ENCODE peak calls at places on chromosomes 2 and 18, in nine cellular contexts. K is GM13976, C is GM13977, N is hepatocyte, Q is left ventricle myocardium inferior, X is fibroblast of the aortic adventitia, S is neural crest cell, O is cardiac muscle cell, G is omental fat pad. L is an unnamed sample.

GRCh38 chr2:122734756-122735155 is 979.3 kb downstream of the TSN start:
- DNase-seq in K (no peak), C (no peak), N (no peak), Q (no peak), X (no peak), S (no peak), O (peak), G (no peak), L (no peak)

GRCh38 chr18:3455938-3456685 is 6.1 kb downstream of the TGIF1 start:
- DNase-seq in K (no peak), C (no peak), N (peak), Q (no peak), X (peak), S (no peak), O (peak), G (no peak), L (no peak)

GRCh38 chr2:183543222-183543621 is 419.0 kb downstream of the NUP35 start:
- DNase-seq in K (no peak), C (no peak), N (no peak), Q (no peak), X (no peak), S (no peak), O (no peak), G (no peak), L (no peak)

GRCh38 chr2:157173740-157174184 is 83.7 kb upstream of the GALNT5 start:
- DNase-seq in K (no peak), C (no peak), N (peak), Q (no peak), X (peak), S (no peak), O (peak), G (no peak), L (no peak)

GRCh38 chr2:218022851-218023530 is 20.2 kb upstream of the TNS1 start:
- DNase-seq in K (no peak), C (no peak), N (no peak), Q (peak), X (no peak), S (no peak), O (no peak), G (no peak), L (no peak)

GRCh38 chr2:203998195-203998804 is 61.7 kb downstream of the ICOS start:
- DNase-seq in K (no peak), C (no peak), N (no peak), Q (no peak), X (peak), S (no peak), O (peak), G (no peak), L (no peak)

GRCh38 chr18:53385889-53386288 is 838.6 kb downstream of the MBD2 start:
- DNase-seq in K (no peak), C (no peak), N (no peak), Q (no peak), X (no peak), S (no peak), O (no peak), G (no peak), L (no peak)

GRCh38 chr2:230444832-230445231 is 28.8 kb downstream of the SP100 start:
- DNase-seq in K (no peak), C (no peak), N (no peak), Q (no peak), X (no peak), S (no peak), O (no peak), G (no peak), L (no peak)

GRCh38 chr18:26854292-26854881 is 11.1 kb downstream of the AQP4 start:
- DNase-seq in K (no peak), C (no peak), N (no peak), Q (no peak), X (no peak), S (no peak), O (no peak), G (no peak), L (no peak)

GRCh38 chr2:129673881-129674513 is 305.5 kb upstream of the RAB6C start:
- DNase-seq in K (peak), C (peak), N (no peak), Q (no peak), X (no peak), S (no peak), O (no peak), G (no peak), L (no peak)

GRCh38 chr18:48615566-48616401 is 77.0 kb downstream of the CTIF start:
- DNase-seq in K (no peak), C (no peak), N (no peak), Q (no peak), X (no peak), S (no peak), O (no peak), G (no peak), L (no peak)

GRCh38 chr2:109264595-109265328 is 135.8 kb downstream of the SH3RF3 start:
- DNase-seq in K (no peak), C (no peak), N (peak), Q (no peak), X (peak), S (no peak), O (peak), G (no peak), L (no peak)

GRCh38 chr2:225429718-225430117 is 30.2 kb downstream of the NYAP2 start:
- DNase-seq in K (no peak), C (no peak), N (peak), Q (no peak), X (peak), S (no peak), O (peak), G (no peak), L (no peak)

GRCh38 chr2:113116100-113116958 is 11.1 kb upstream of the IL1RN start:
- DNase-seq in K (peak), C (no peak), N (no peak), Q (no peak), X (peak), S (no peak), O (peak), G (no peak), L (no peak)

GRCh38 chr2:215609089-215610032 is 173.5 kb upstream of the FN1 start:
- DNase-seq in K (no peak), C (no peak), N (peak), Q (no peak), X (peak), S (no peak), O (peak), G (no peak), L (no peak)

GRCh38 chr2:3647831-3648651 is 10.0 kb upstream of the ALLC start:
- DNase-seq in K (no peak), C (no peak), N (no peak), Q (no peak), X (no peak), S (no peak), O (no peak), G (no peak), L (no peak)

GRCh38 chr2:241218131-241219029 is 29.9 kb downstream of the ANO7 start:
- DNase-seq in K (peak), C (peak), N (peak), Q (peak), X (peak), S (peak), O (peak), G (peak), L (no peak)

GRCh38 chr2:174004900-174005605 is 39.9 kb upstream of the SP3 start:
- DNase-seq in K (no peak), C (no peak), N (peak), Q (peak), X (peak), S (no peak), O (peak), G (no peak), L (no peak)

GRCh38 chr2:176490061-176490861 is 221.0 kb downstream of the MTX2 start:
- DNase-seq in K (peak), C (no peak), N (peak), Q (peak), X (no peak), S (peak), O (peak), G (no peak), L (no peak)

GRCh38 chr2:188770296-188770695 is 203.9 kb upstream of the COL3A1 start:
- DNase-seq in K (no peak), C (no peak), N (no peak), Q (no peak), X (no peak), S (no peak), O (no peak), G (no peak), L (no peak)

DNA sequence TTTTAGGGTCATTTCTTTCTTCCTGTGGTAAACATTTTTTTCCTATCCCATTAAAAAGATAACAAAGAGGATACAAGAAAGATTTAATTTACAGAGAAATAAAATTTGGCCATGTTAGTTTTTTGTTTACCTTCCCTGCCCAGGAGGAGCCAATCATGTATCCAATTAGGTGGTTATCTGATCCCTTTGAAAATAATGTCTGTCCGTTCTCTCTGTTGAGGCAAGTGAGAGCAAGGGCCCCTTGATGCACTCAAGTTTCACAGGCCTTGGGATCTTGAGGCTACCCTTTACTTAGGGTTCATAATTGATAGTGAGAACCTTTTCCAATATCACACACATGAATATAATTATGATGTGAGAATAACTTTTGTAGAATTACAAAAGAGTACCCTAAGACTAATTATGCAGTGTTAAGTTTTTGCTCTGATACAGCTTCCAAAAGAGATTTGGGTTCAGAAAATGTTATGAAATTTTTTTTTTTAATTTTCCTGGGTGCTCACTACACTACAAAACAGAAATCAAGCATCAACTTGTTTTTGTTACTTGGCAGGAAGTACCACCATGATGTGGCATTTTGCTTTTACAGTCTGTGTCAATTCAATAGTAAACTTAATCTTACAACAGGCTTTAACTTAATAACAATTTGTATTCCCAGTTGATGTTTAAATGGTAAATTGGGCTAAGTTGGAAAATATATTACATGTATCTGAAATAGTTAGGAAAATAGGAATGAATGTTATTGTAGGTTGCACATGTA is 42.0 kb downstream of the AFTPH start:
- DNase-seq in K (no peak), C (no peak), N (no peak), Q (no peak), X (no peak), S (no peak), O (no peak), G (no peak), L (no peak)
- TF ChIP-seq CTCF in K (no peak), C (no peak), N (no peak), Q (no peak), X (no peak), S (no peak), O (no peak), G (no peak), L (no peak)

GRCh38 chr2:206259615-206260426 is 14.6 kb upstream of the ZDBF2 start:
- DNase-seq in K (no peak), C (no peak), N (no peak), Q (no peak), X (no peak), S (no peak), O (no peak), G (no peak), L (no peak)
- TF ChIP-seq CTCF in K (no peak), C (no peak), N (no peak), Q (no peak), X (no peak), S (no peak), O (no peak), G (no peak), L (no peak)

GRCh38 chr18:36649205-36649604 is 179.6 kb downstream of the TPGS2 start:
- DNase-seq in K (no peak), C (no peak), N (no peak), Q (no peak), X (no peak), S (no peak), O (no peak), G (no peak), L (no peak)
- TF ChIP-seq CTCF in K (no peak), C (no peak), N (no peak), Q (no peak), X (no peak), S (no peak), O (no peak), G (no peak), L (no peak)

GRCh38 chr2:238875531-238876231 is 27.8 kb downstream of the TWIST2 start:
- DNase-seq in K (no peak), C (no peak), N (no peak), Q (no peak), X (no peak), S (no peak), O (no peak), G (no peak), L (no peak)

GRCh38 chr2:238874330-238875050 is 26.6 kb downstream of the TWIST2 start:
- DNase-seq in K (no peak), C (no peak), N (no peak), Q (no peak), X (peak), S (no peak), O (no peak), G (no peak), L (no peak)

GRCh38 chr2:238876232-238876630 is 28.3 kb downstream of the TWIST2 start:
- DNase-seq in K (no peak), C (no peak), N (no peak), Q (no peak), X (no peak), S (no peak), O (no peak), G (no peak), L (no peak)

GRCh38 chr2:238873841-238874240 is 26.0 kb downstream of the TWIST2 start:
- DNase-seq in K (no peak), C (no peak), N (no peak), Q (no peak), X (no peak), S (no peak), O (no peak), G (no peak), L (no peak)

GRCh38 chr2:238875161-238875530 is 27.3 kb downstream of the TWIST2 start:
- DNase-seq in K (no peak), C (no peak), N (no peak), Q (no peak), X (peak), S (no peak), O (peak), G (no peak), L (no peak)
- TF ChIP-seq CTCF in K (no peak), C (no peak), N (no peak), Q (no peak), X (peak), S (peak), O (peak), G (no peak), L (no peak)

DNA sequence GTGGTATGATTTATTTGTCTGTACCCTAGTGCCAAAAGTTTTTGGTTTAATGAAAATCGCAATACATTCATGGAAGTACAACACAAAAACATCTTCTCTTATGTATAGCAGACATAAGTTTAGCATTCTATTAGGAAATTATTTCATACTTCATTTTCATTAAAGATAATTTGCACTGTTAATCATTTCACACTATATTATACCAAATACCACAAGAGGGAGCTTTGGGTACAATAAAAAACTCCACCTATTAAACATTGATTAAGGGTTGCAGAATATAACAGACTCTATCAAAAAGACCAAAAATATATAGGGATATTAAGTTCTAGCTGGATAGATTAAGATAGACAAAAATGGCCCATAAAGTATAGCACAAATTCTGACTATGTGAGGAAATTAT is 79.0 kb downstream of the SLC66A3 start:
- DNase-seq in K (no peak), C (no peak), N (no peak), Q (no peak), X (peak), S (no peak), O (peak), G (no peak), L (no peak)
- TF ChIP-seq CTCF in K (no peak), C (peak), N (peak), Q (peak), X (peak), S (peak), O (peak), G (no peak), L (peak)

GRCh38 chr2:195408811-195409210 is 248.2 kb upstream of the SLC39A10 start:
- DNase-seq in K (no peak), C (no peak), N (no peak), Q (no peak), X (no peak), S (no peak), O (no peak), G (no peak), L (no peak)

GRCh38 chr2:195408196-195408595 is 248.8 kb upstream of the SLC39A10 start:
- DNase-seq in K (no peak), C (no peak), N (no peak), Q (no peak), X (no peak), S (no peak), O (no peak), G (no peak), L (no peak)

GRCh38 chr2:195407782-195408181 is 249.2 kb upstream of the SLC39A10 start:
- DNase-seq in K (no peak), C (no peak), N (no peak), Q (no peak), X (peak), S (no peak), O (peak), G (no peak), L (no peak)

GRCh38 chr2:195406886-195407603 is 250.0 kb upstream of the SLC39A10 start:
- DNase-seq in K (no peak), C (no peak), N (no peak), Q (no peak), X (no peak), S (no peak), O (no peak), G (no peak), L (no peak)

DNA sequence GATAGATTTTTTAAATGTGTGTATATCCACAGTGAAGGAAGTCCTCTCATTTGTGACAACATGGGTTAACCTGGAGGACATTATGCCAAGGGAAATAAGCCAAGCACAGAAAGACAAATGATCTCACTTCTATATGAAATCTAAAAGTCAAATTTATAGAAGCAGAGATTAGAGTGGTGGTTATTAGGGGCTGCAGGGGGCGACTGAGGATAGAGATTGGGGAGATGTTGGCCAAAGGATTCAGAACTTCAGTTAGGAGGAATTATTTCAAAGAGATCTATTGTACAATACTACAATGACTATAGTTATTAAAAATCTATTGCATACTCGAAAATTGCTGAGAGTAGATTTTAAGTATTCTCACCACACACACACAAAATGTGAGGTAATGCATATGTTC is 252.4 kb upstream of the SLC39A10 start:
- DNase-seq in K (no peak), C (no peak), N (no peak), Q (no peak), X (peak), S (no peak), O (peak), G (no peak), L (no peak)
- TF ChIP-seq CTCF in K (no peak), C (no peak), N (no peak), Q (no peak), X (no peak), S (no peak), O (peak), G (no peak), L (peak)

GRCh38 chr2:238560234-238560633 is 133.5 kb downstream of the ASB1 start:
- DNase-seq in K (no peak), C (peak), N (no peak), Q (no peak), X (no peak), S (no peak), O (no peak), G (no peak), L (no peak)
- TF ChIP-seq CTCF in K (no peak), C (no peak), N (no peak), Q (no peak), X (no peak), S (no peak), O (no peak), G (no peak), L (no peak)

GRCh38 chr18:8657050-8657820 is 48.0 kb downstream of the RAB12 start:
- DNase-seq in K (no peak), C (no peak), N (no peak), Q (no peak), X (no peak), S (no peak), O (no peak), G (no peak), L (peak)

GRCh38 chr18:8658858-8659485 is 46.4 kb upstream of the MTCL1 start:
- DNase-seq in K (no peak), C (no peak), N (no peak), Q (no peak), X (no peak), S (no peak), O (no peak), G (no peak), L (peak)

GRCh38 chr18:8656226-8656625 is 47.0 kb downstream of the RAB12 start:
- DNase-seq in K (no peak), C (no peak), N (no peak), Q (no peak), X (no peak), S (no peak), O (peak), G (no peak), L (no peak)

GRCh38 chr18:8657873-8658521 is 47.4 kb upstream of the MTCL1 start:
- DNase-seq in K (no peak), C (no peak), N (peak), Q (no peak), X (peak), S (no peak), O (peak), G (no peak), L (peak)

DNA sequence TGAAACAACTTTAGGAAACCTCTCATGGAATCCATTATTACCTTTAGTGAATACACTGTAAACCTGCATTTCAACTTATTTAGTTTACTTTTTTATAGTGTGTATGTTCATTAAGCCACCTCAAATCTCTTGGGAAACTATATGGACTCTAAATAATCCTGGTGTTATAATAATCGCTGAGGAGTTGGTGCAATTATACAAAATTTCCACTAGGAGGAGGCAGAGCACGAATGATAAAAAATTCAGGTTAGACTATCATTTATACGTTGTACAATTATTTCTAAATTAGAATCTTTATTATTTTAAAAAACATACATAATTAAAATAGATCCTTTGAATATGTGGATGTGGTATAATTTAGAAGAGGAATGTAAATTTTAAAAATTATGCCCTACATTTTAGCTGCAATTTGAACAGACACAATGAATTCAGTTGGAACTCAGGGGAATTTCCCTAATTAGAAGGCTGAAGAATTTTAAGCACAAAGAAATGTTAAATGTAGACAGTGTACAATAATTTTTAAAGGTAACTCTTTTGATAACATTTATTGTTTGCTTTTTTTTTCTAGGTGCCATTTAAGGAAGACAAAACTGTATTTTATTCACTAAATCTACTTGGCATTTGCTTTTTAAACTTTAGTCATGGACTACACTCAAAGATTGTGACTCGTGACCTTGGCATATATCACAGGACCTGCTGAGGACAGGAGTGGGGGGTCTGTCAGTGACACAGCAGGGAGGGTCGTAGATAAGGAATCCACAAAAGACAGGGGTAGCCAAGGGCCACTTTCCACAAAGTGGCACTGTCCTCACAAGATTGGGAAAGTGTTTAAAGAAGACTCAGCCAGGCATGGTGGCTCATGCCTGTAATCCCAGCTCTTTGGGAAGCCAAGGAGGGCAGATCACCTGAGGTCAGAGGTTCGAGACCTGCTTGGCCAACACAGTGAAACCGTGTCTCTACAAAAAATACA is 45.5 kb downstream of the RAB12 start:
- DNase-seq in K (peak), C (peak), N (peak), Q (no peak), X (peak), S (no peak), O (peak), G (no peak), L (no peak)
- TF ChIP-seq CTCF in K (peak), C (peak), N (peak), Q (peak), X (peak), S (peak), O (peak), G (no peak), L (peak)

L was measured in osteocyte.